ENCODE peak calls at places on chromosomes 16 and 17, in six cellular contexts. M is esophagus squamous epithelium, K is nephron progenitor cell, I is omental fat pad, O is heart right ventricle, H is glutamatergic neuron. P is an unnamed sample.

GRCh38 chr17:48546187-48546923 is 1.4 kb upstream of the HOXB2 start:
- DNase-seq in M (no peak), K (peak), I (no peak), O (no peak), H (no peak), P (no peak)

GRCh38 chr17:39737761-39738567 is at the start of gene GRB7:
- DNase-seq in M (no peak), K (peak), I (no peak), O (no peak), H (no peak), P (no peak)

GRCh38 chr17:1529863-1530262 is 13.5 kb upstream of the INPP5K start:
- DNase-seq in M (no peak), K (no peak), I (no peak), O (no peak), H (no peak), P (no peak)

GRCh38 chr16:67949645-67950044 is 5.7 kb upstream of the LCAT start:
- DNase-seq in M (no peak), K (no peak), I (no peak), O (no peak), H (no peak), P (no peak)

GRCh38 chr17:15038656-15039055 is 226.5 kb downstream of the PMP22 start:
- DNase-seq in M (no peak), K (no peak), I (no peak), O (no peak), H (no peak), P (no peak)

GRCh38 chr17:22703786-22704441 is 1011.6 kb downstream of the KCNJ18 start:
- DNase-seq in M (no peak), K (no peak), I (no peak), O (no peak), H (no peak), P (no peak)

GRCh38 chr17:8117980-8118768 is at the start of gene ALOXE3:
- DNase-seq in M (no peak), K (peak), I (no peak), O (no peak), H (peak), P (no peak)

GRCh38 chr16:3067929-3068288 is 2.5 kb downstream of the IL32 start:
- DNase-seq in M (no peak), K (no peak), I (no peak), O (no peak), H (no peak), P (no peak)

GRCh38 chr17:65794572-65794971 is 233.1 kb upstream of the AXIN2 start:
- DNase-seq in M (no peak), K (peak), I (no peak), O (no peak), H (peak), P (no peak)

GRCh38 chr16:84777435-84777834 is 42.4 kb upstream of the CRISPLD2 start:
- DNase-seq in M (no peak), K (no peak), I (no peak), O (no peak), H (no peak), P (no peak)

GRCh38 chr16:86403541-86404163 is 106.7 kb upstream of the FOXF1 start:
- DNase-seq in M (no peak), K (no peak), I (no peak), O (no peak), H (no peak), P (no peak)

GRCh38 chr16:4517812-4518211 is 20.8 kb downstream of the CDIP1 start:
- DNase-seq in M (no peak), K (peak), I (no peak), O (no peak), H (peak), P (no peak)

GRCh38 chr17:41766135-41766534 is 20.4 kb downstream of the JUP start:
- DNase-seq in M (no peak), K (no peak), I (no peak), O (no peak), H (no peak), P (no peak)

GRCh38 chr17:8189041-8189710 is 804 bp downstream of the BORCS6 start:
- DNase-seq in M (no peak), K (no peak), I (no peak), O (peak), H (no peak), P (peak)

GRCh38 chr16:75250809-75251279 is 580 bp downstream of the BCAR1 start:
- DNase-seq in M (no peak), K (peak), I (no peak), O (peak), H (peak), P (no peak)

GRCh38 chr17:1591474-1592090 is 29.0 kb upstream of the PITPNA start:
- DNase-seq in M (no peak), K (no peak), I (no peak), O (no peak), H (no peak), P (no peak)

GRCh38 chr16:12215302-12216105 is 239.0 kb downstream of the SNX29 start:
- DNase-seq in M (no peak), K (no peak), I (no peak), O (no peak), H (peak), P (no peak)

GRCh38 chr17:57997085-57997809 is 9.2 kb upstream of the VEZF1 start:
- DNase-seq in M (no peak), K (no peak), I (no peak), O (no peak), H (no peak), P (no peak)

GRCh38 chr17:57991537-57991936 is 3.5 kb upstream of the VEZF1 start:
- DNase-seq in M (no peak), K (no peak), I (no peak), O (no peak), H (no peak), P (no peak)

GRCh38 chr17:57994436-57994835 is 6.4 kb upstream of the VEZF1 start:
- DNase-seq in M (no peak), K (no peak), I (no peak), O (no peak), H (no peak), P (no peak)

GRCh38 chr17:57995076-57995956 is 7.3 kb upstream of the VEZF1 start:
- DNase-seq in M (no peak), K (peak), I (no peak), O (peak), H (peak), P (peak)

DNA sequence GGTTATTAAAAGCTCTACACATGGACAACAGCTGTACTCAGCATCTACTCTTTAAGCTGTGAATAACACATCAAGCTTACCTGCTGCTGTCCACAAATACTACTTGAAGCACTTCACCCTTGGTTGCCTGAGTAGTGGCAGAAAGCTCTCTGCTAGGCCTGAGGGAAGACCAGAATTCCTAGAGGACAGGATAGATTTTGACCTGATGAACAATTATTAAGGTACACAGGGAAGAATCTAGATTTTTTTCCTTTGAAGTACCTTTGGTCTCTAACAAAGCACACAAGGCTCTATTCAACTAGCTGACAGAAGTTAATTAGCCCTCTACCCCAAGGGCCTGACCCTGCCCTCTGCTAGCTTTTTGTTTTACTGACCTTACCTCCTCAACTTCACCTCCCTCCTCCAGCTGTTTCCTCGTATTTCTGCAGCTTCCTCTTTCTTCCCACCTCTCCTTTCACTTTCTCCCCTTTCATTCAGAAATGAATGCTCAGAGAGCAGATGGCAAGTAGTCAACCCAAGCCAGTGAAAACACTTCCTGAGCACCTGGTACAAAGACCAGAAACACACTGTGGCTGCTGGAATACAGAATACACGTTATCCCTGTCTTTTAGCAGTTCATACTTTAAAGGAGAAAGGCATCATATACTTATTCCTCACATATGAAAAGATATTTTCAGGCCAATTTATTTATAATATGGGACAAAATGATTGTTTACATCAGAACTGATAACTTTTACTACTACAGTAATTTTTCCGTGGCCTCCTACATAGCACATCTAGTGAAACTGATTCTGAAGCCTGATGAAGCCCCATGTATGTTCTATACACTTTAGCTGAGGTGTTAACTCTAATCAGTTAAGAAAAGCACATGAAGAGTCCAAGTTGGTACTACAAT is 5.7 kb upstream of the VEZF1 start:
- DNase-seq in M (no peak), K (no peak), I (no peak), O (no peak), H (no peak), P (no peak)
- TF ChIP-seq CTCF in M (no peak), K (no peak), I (no peak), O (no peak), H (no peak), P (no peak)

DNA sequence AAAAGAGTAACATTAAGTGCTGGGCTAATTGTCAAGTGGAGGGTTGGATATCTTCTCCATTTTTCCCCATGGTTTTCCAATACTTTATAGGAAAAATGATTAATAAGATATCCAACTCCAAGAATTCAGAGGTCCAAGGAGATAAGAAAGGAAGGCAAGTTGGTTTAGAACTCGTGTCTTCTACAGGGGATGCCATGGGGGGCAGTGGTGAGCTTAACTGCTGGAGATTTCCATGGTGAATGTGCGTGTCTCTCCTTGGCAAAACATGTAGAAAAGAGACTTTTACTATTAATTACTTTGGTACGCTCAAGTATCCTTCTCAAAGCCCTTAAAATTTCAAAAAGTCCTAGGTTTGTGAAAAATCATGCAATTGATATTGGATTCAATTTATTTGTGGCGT is 982.9 kb upstream of the RBFOX1 start:
- DNase-seq in M (no peak), K (no peak), I (no peak), O (no peak), H (no peak), P (no peak)
- TF ChIP-seq CTCF in M (no peak), K (no peak), I (no peak), O (no peak), H (no peak), P (no peak)

GRCh38 chr16:88633684-88634140 is 4.7 kb upstream of the IL17C start:
- DNase-seq in M (no peak), K (peak), I (no peak), O (peak), H (peak), P (no peak)
- TF ChIP-seq CTCF in M (no peak), K (peak), I (no peak), O (no peak), H (no peak), P (peak)

DNA sequence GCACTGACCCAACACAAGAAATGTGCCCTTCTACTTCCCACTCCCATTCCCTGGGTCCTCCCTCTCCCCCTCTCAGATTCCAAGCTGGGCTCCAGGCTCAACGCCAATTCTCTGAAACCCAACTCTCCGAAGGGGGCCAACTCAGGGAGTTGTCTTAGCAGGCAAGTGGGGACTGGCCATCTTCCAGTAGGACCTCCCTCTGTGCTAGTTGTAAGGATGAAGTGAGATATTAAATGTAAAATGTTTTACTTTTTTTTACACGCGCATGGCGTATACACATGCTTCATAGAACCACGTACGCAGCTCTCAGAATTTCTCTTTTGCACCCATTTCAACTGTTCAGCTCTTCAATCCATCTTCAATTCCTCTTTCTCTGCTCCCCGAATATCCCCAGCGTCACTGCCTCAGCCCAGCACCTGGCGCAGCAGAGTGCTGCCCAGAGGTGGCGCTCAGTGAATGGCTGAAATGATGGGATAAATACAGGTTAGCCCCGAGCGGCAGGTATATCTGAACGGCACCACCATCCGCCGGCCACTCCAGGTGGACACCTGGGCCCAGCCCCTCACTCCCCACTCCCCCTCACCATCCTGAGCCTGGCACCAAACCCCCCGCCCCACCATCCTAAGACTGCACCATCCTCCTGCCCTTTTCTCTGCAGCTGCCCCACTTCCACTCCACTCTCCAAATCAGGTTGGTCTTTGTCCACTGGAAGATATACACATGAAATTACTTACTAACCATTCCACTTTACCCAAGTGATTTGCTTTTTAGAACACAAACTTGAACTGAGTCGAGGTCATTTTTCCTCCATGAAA is 43.9 kb upstream of the TNRC6C start:
- DNase-seq in M (no peak), K (no peak), I (no peak), O (no peak), H (no peak), P (no peak)
- TF ChIP-seq CTCF in M (no peak), K (no peak), I (no peak), O (no peak), H (no peak), P (peak)

GRCh38 chr17:76585649-76586593 is at the start of gene ST6GALNAC2:
- DNase-seq in M (no peak), K (peak), I (no peak), O (peak), H (peak), P (no peak)
- TF ChIP-seq CTCF in M (no peak), K (no peak), I (no peak), O (peak), H (no peak), P (peak)

GRCh38 chr16:24045641-24046040 is 209.9 kb downstream of the PRKCB start:
- DNase-seq in M (no peak), K (peak), I (no peak), O (no peak), H (peak), P (no peak)
- TF ChIP-seq CTCF in M (no peak), K (peak), I (no peak), O (no peak), H (peak), P (no peak)

P was measured in GM06990.